ENCODE peak calls at places on chromosomes 12 and 14, in ten cellular contexts. W, G, Y, J, O, B, E, P, N and F are unnamed samples.

GRCh38 chr12:114229150-114229549 is 176.8 kb downstream of the TBX5 start:
- DNase-seq in W (no peak), G (no peak), Y (no peak), J (no peak), O (no peak), B (no peak), E (no peak), P (no peak), N (no peak), F (no peak)

GRCh38 chr12:49369723-49370145 is 2.5 kb downstream of the SPATS2 start:
- DNase-seq in W (no peak), G (peak; percentile 39), Y (peak; percentile 63), J (peak; percentile 41), O (peak; percentile 43), B (peak; percentile 32), E (peak; percentile 76), P (no peak), N (peak; percentile 77), F (no peak)

GRCh38 chr12:16606117-16606200 is at the start of gene LMO3:
- DNase-seq in W (no peak), G (no peak), Y (no peak), J (no peak), O (no peak), B (no peak), E (no peak), P (no peak), N (no peak), F (no peak)

GRCh38 chr12:8629486-8630033 is 16.9 kb upstream of the AICDA start:
- DNase-seq in W (no peak), G (no peak), Y (no peak), J (no peak), O (no peak), B (no peak), E (no peak), P (no peak), N (no peak), F (no peak)

GRCh38 chr12:43282106-43282505 is 269.9 kb downstream of the ADAMTS20 start:
- DNase-seq in W (no peak), G (no peak), Y (no peak), J (no peak), O (no peak), B (no peak), E (no peak), P (no peak), N (no peak), F (no peak)

GRCh38 chr12:123498126-123498825 is 35.2 kb downstream of the RILPL1 start:
- DNase-seq in W (no peak), G (no peak), Y (no peak), J (peak; percentile 61), O (no peak), B (no peak), E (no peak), P (no peak), N (no peak), F (no peak)

GRCh38 chr14:89516173-89516572 is 99.1 kb upstream of the FOXN3 start:
- DNase-seq in W (no peak), G (no peak), Y (no peak), J (no peak), O (no peak), B (no peak), E (no peak), P (no peak), N (no peak), F (no peak)

GRCh38 chr12:14272954-14273910 is 92.2 kb upstream of the ATF7IP start:
- DNase-seq in W (no peak), G (no peak), Y (no peak), J (no peak), O (no peak), B (no peak), E (no peak), P (no peak), N (no peak), F (no peak)

DNA sequence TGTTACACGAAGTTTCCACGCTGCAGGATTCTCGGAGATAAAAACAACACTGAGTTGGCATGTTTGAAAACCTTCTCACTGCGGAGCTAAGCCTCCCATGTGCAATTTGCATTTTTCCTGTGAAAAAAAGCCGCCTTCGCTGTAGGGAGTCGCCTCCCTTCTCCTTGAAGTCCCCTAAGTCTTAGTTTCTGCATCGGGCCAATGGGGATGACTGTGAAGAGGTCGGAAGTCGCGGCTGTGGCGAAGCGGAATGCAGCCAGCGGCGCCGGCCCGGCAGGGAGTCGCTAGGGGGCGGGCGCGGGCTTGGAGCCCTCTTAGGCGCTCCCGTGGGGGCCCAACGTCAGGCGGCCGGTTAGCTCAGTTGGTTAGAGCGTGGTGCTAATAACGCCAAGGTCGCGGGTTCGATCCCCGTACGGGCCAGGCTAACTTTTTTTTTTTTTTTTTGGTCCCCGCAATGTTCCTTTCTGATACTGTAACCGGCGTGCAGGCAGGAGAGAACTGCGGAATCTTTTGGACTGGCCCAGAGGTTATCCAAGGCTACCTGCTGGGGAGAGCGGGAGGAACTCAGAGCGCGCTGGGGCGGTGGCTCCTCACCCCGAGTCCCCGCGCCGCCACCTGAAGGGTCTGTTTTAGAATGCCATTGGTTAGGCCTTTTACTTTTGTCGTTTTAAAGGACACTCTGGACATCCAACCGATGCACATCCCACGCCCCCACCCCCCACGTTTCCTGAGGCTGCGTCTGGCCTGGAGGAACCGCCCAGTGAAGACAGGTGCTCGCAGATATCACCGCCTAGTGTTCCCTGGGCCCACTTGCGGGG is 2.6 kb upstream of the ZNF839 start:
- DNase-seq in W (peak; percentile 93), G (peak; percentile 96), Y (peak; percentile 94), J (peak; percentile 83), O (peak; percentile 97), B (peak; percentile 90), E (peak; percentile 86), P (peak; percentile 88), N (peak; percentile 91), F (peak; percentile 94)
- H3K4me1 ChIP-seq in W (peaks cover 7% of the 10 kb centered on the region), G (peaks cover 40% of the 10 kb centered on the region), Y (peaks cover 12% of the 10 kb centered on the region), J (peaks cover 55% of the 10 kb centered on the region), O (peaks cover 61% of the 10 kb centered on the region), B (peaks cover 13% of the 10 kb centered on the region), E (peaks cover 36% of the 10 kb centered on the region), P (peaks cover 64% of the 10 kb centered on the region), N (peaks cover 27% of the 10 kb centered on the region), F (peaks cover 51% of the 10 kb centered on the region)

DNA sequence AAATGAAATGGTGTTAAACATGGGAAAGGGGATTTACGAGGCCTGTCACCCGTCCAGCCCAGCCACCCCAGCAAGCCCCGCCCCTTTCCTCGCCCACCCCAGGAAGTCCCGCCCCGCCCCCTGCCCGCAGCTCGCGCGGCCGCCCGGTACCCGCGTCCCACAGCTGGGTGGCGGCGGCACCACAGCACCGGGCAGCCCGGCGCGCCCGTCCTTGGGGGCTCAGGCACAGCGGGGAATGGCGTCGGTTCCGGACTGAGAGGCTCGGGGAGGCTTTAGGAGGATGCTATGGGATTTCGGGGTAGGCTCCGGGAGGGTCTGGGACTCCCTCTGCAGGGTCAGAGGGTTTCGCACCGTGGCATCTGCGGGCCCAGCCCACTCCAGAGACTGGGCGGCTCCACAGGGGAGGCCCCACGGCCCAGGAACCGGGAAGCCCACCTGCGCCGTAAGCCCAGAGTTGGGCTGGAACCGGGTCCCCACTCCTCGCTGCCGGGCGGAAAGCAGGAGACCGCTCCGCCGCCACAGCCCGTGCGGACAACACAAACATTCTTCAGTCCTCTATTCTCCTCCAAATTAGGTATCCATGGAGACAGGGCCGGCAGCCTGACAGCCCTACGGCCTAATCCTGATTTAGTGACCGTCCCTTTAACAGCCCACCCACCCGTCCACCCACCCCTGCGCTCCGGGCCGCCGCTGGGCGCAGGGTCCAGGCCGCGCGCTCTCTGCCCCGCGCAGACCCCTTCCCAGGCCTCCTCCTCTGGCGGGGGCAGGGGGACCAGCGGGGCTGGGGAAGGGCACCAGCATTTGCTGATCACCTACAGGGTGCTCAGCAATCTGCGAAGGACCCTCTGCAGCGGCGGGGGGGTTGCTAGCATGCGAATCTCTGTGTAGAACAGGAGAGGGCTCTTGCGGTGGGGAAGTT is 1.3 kb downstream of the FIGNL2 start:
- DNase-seq in W (peak; percentile 54), G (peak; percentile 60), Y (peak; percentile 44), J (no peak), O (no peak), B (no peak), E (peak; percentile 62), P (peak; percentile 47), N (no peak), F (peak; percentile 73)
- TF ChIP-seq POLR2A in W (no peak), G (no peak), Y (no peak), J (no peak), O (no peak), B (no peak), E (no peak), P (no peak), N (no peak), F (no peak)

DNA sequence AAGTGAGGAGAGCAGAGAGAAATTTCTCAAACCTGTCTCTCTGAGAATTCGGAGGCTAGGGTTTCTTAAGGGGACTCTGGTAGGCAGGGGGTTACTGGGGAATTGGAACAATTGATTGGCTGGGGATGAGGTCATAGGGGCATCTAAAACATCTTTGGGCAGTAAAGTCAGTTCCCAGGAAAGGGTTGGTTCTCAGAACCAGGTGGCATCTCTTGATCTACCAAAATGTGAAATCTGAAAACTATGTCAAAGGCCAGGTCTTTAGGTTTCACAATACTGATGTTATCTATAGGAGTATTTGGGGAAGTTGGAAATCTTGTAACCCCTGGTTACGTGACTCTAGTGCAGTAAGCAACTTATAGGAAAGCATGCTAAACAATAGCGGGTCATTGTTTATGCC is 6.9 kb downstream of the C12orf75 start:
- DNase-seq in W (no peak), G (no peak), Y (no peak), J (no peak), O (no peak), B (no peak), E (no peak), P (no peak), N (no peak), F (no peak)
- H3K4me1 ChIP-seq in W (no peaks in the 10 kb centered on the region), G (peaks cover 15% of the 10 kb centered on the region), Y (no peaks in the 10 kb centered on the region), J (peaks cover 12% of the 10 kb centered on the region), O (peaks cover under 1% of the 10 kb centered on the region), B (no peaks in the 10 kb centered on the region), E (peaks cover 47% of the 10 kb centered on the region), P (peaks cover 23% of the 10 kb centered on the region), N (no peaks in the 10 kb centered on the region), F (no peaks in the 10 kb centered on the region)

GRCh38 chr12:109880049-109880931 is at the start of gene GLTP:
- DNase-seq in W (peak; percentile 79), G (peak; percentile 82), Y (peak; percentile 90), J (peak; percentile 58), O (peak; percentile 91), B (peak; percentile 80), E (peak; percentile 88), P (peak; percentile 73), N (peak; percentile 92), F (peak; percentile 94)

GRCh38 chr12:109879332-109880048 is 851 bp downstream of the GLTP start:
- DNase-seq in W (no peak), G (no peak), Y (no peak), J (no peak), O (no peak), B (no peak), E (no peak), P (no peak), N (no peak), F (no peak)

GRCh38 chr12:109877504-109878246 is 2.7 kb downstream of the GLTP start:
- DNase-seq in W (no peak), G (no peak), Y (no peak), J (no peak), O (no peak), B (no peak), E (no peak), P (no peak), N (no peak), F (no peak)

GRCh38 chr12:109878247-109878625 is 2.1 kb downstream of the GLTP start:
- DNase-seq in W (no peak), G (no peak), Y (no peak), J (no peak), O (no peak), B (no peak), E (no peak), P (no peak), N (no peak), F (no peak)

DNA sequence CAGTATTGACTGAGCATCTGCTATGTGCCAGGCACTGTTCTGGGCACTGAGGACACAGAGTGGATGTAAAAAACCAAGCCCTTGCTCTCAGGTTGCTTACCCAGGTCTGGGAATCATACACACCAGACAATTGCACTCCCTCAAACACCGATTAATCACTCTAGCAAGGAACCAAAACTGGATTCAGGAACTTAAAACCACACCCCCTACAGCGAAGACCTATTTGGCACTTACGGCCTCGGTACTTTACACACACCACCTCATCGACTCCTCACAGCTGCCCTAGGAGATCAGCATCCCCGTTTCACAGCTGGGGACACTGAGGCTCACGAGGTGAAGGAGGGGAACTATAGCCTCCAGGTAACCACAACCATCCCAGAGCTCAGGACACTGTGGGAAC is 1.6 kb downstream of the GLTP start:
- DNase-seq in W (no peak), G (no peak), Y (no peak), J (no peak), O (no peak), B (no peak), E (no peak), P (no peak), N (no peak), F (no peak)
- TF ChIP-seq POLR2A in W (no peak), G (no peak), Y (no peak), J (no peak), O (no peak), B (no peak), E (no peak), P (no peak), N (no peak), F (no peak)